ENCODE peak calls at places on chromosome 5, in six cellular contexts. One of them, this sample, is unnamed.

GRCh38 chr5:68037541-68037940 is 178.0 kb upstream of the PIK3R1 start:
- DNase-seq in lower leg skin: no peak
- DNase-seq in activated T-helper 1 cell treated with anti-CD3 and anti-CD28 coated beads, Interleukin-12 subunit alpha, Interleukin-12 subunit beta, Interleukin-2, Interleukin-4 antibody, amounts not matched to agents 30 ng/mL and 10 ng/mL and 1 ng/mL, durations not matched to agents 14 hours and 24 hours and 36 hours: no peak
- DNase-seq in hepatic stellate cell: no peak
- DNase-seq in activated CD8-positive, alpha-beta memory T cell treated with anti-CD3 and anti-CD28 coated beads for 24 hours: no peak
- DNase-seq in GM04504: no peak
- DNase-seq in this sample: no peak

GRCh38 chr5:58410441-58410840 is 49.4 kb downstream of the PLK2 start:
- DNase-seq in lower leg skin: no peak
- DNase-seq in activated T-helper 1 cell treated with anti-CD3 and anti-CD28 coated beads, Interleukin-12 subunit alpha, Interleukin-12 subunit beta, Interleukin-2, Interleukin-4 antibody, amounts not matched to agents 30 ng/mL and 10 ng/mL and 1 ng/mL, durations not matched to agents 14 hours and 24 hours and 36 hours: no peak
- DNase-seq in hepatic stellate cell: peak; percentile 9
- DNase-seq in activated CD8-positive, alpha-beta memory T cell treated with anti-CD3 and anti-CD28 coated beads for 24 hours: no peak
- DNase-seq in GM04504: peak; percentile 46
- DNase-seq in this sample: peak; percentile 57

GRCh38 chr5:153081385-153081784 is 409.1 kb upstream of the GRIA1 start:
- DNase-seq in lower leg skin: no peak
- DNase-seq in activated T-helper 1 cell treated with anti-CD3 and anti-CD28 coated beads, Interleukin-12 subunit alpha, Interleukin-12 subunit beta, Interleukin-2, Interleukin-4 antibody, amounts not matched to agents 30 ng/mL and 10 ng/mL and 1 ng/mL, durations not matched to agents 14 hours and 24 hours and 36 hours: no peak
- DNase-seq in hepatic stellate cell: no peak
- DNase-seq in activated CD8-positive, alpha-beta memory T cell treated with anti-CD3 and anti-CD28 coated beads for 24 hours: no peak
- DNase-seq in GM04504: no peak
- DNase-seq in this sample: peak; percentile 20

GRCh38 chr5:179146277-179146676 is 86.1 kb downstream of the ZNF354C start:
- DNase-seq in lower leg skin: no peak
- DNase-seq in activated T-helper 1 cell treated with anti-CD3 and anti-CD28 coated beads, Interleukin-12 subunit alpha, Interleukin-12 subunit beta, Interleukin-2, Interleukin-4 antibody, amounts not matched to agents 30 ng/mL and 10 ng/mL and 1 ng/mL, durations not matched to agents 14 hours and 24 hours and 36 hours: peak; percentile 5
- DNase-seq in hepatic stellate cell: no peak
- DNase-seq in activated CD8-positive, alpha-beta memory T cell treated with anti-CD3 and anti-CD28 coated beads for 24 hours: peak; percentile 72
- DNase-seq in GM04504: no peak
- DNase-seq in this sample: no peak

GRCh38 chr5:16784843-16785791 is 151.0 kb downstream of the MYO10 start:
- DNase-seq in lower leg skin: no peak
- DNase-seq in activated T-helper 1 cell treated with anti-CD3 and anti-CD28 coated beads, Interleukin-12 subunit alpha, Interleukin-12 subunit beta, Interleukin-2, Interleukin-4 antibody, amounts not matched to agents 30 ng/mL and 10 ng/mL and 1 ng/mL, durations not matched to agents 14 hours and 24 hours and 36 hours: no peak
- DNase-seq in hepatic stellate cell: no peak
- DNase-seq in activated CD8-positive, alpha-beta memory T cell treated with anti-CD3 and anti-CD28 coated beads for 24 hours: no peak
- DNase-seq in GM04504: no peak
- DNase-seq in this sample: no peak

GRCh38 chr5:119330367-119331183 is 25.2 kb upstream of the TNFAIP8 start:
- DNase-seq in lower leg skin: no peak
- DNase-seq in activated T-helper 1 cell treated with anti-CD3 and anti-CD28 coated beads, Interleukin-12 subunit alpha, Interleukin-12 subunit beta, Interleukin-2, Interleukin-4 antibody, amounts not matched to agents 30 ng/mL and 10 ng/mL and 1 ng/mL, durations not matched to agents 14 hours and 24 hours and 36 hours: peak; percentile 48
- DNase-seq in hepatic stellate cell: no peak
- DNase-seq in activated CD8-positive, alpha-beta memory T cell treated with anti-CD3 and anti-CD28 coated beads for 24 hours: no peak
- DNase-seq in GM04504: no peak
- DNase-seq in this sample: no peak

GRCh38 chr5:174176511-174176910 is 131.0 kb downstream of the NSG2 start:
- DNase-seq in lower leg skin: peak; percentile 57
- DNase-seq in activated T-helper 1 cell treated with anti-CD3 and anti-CD28 coated beads, Interleukin-12 subunit alpha, Interleukin-12 subunit beta, Interleukin-2, Interleukin-4 antibody, amounts not matched to agents 30 ng/mL and 10 ng/mL and 1 ng/mL, durations not matched to agents 14 hours and 24 hours and 36 hours: no peak
- DNase-seq in hepatic stellate cell: no peak
- DNase-seq in activated CD8-positive, alpha-beta memory T cell treated with anti-CD3 and anti-CD28 coated beads for 24 hours: no peak
- DNase-seq in GM04504: no peak
- DNase-seq in this sample: no peak

GRCh38 chr5:172076783-172077244 is 70.4 kb upstream of the FBXW11 start:
- DNase-seq in lower leg skin: no peak
- DNase-seq in activated T-helper 1 cell treated with anti-CD3 and anti-CD28 coated beads, Interleukin-12 subunit alpha, Interleukin-12 subunit beta, Interleukin-2, Interleukin-4 antibody, amounts not matched to agents 30 ng/mL and 10 ng/mL and 1 ng/mL, durations not matched to agents 14 hours and 24 hours and 36 hours: no peak
- DNase-seq in hepatic stellate cell: peak; percentile 71
- DNase-seq in activated CD8-positive, alpha-beta memory T cell treated with anti-CD3 and anti-CD28 coated beads for 24 hours: no peak
- DNase-seq in GM04504: peak; percentile 27
- DNase-seq in this sample: peak; percentile 42